ENCODE peak calls at places on chromosomes 3 and 15, in seven cellular contexts. V is fibroblast of pulmonary artery; E is hippocampal formation; Q is activated CD8-positive, alpha-beta memory T cell treated with anti-CD3 and anti-CD28 coated beads for 48 hours; Y is naive thymus-derived CD4-positive, alpha-beta T cell; U is fibroblast of the aortic adventitia; D is stimulated activated CD4-positive, alpha-beta T cell treated with anti-CD3 and anti-CD28 coated beads, Interleukin-12 subunit alpha, Interleukin-12 subunit beta, amount 100 ng/mL, for 48 hours. S is an unnamed sample.

GRCh38 chr3:18567293-18567692 is 142.2 kb upstream of the SATB1 start:
- DNase-seq in U (no peak), Q (no peak), V (no peak), Y (no peak), E (no peak), D (no peak), S (no peak)

GRCh38 chr3:131174752-131175151 is 148.1 kb downstream of the NEK11 start:
- DNase-seq in V (peak), D (no peak), E (no peak), Q (no peak), Y (peak), U (no peak), S (no peak)

GRCh38 chr3:123300572-123300971 is 98.8 kb downstream of the SEC22A start:
- DNase-seq in E (no peak), Q (no peak), V (no peak), D (no peak), Y (no peak), U (no peak), S (no peak)

GRCh38 chr3:70108072-70108471 is 108.5 kb downstream of the SAMMSON start:
- DNase-seq in E (no peak), U (peak), Y (no peak), V (peak), D (no peak), Q (no peak), S (no peak)

GRCh38 chr3:156477306-156477705 is 77.6 kb downstream of the SSR3 start:
- DNase-seq in Q (no peak), Y (no peak), E (no peak), V (peak), U (peak), D (no peak), S (no peak)

GRCh38 chr3:58528629-58529028 is 8.4 kb downstream of the ACOX2 start:
- DNase-seq in V (peak), E (no peak), Y (no peak), Q (no peak), D (no peak), U (peak), S (no peak)

GRCh38 chr3:53040361-53040820 is 5.5 kb downstream of the SFMBT1 start:
- DNase-seq in Q (no peak), V (no peak), Y (no peak), U (no peak), E (no peak), D (no peak), S (no peak)

GRCh38 chr3:187208159-187208558 is 10.9 kb downstream of the RTP1 start:
- DNase-seq in Y (no peak), Q (no peak), U (peak), D (no peak), E (no peak), V (peak), S (no peak)

GRCh38 chr3:134978658-134979057 is 183.6 kb downstream of the EPHB1 start:
- DNase-seq in E (no peak), Q (no peak), Y (no peak), U (no peak), V (no peak), D (no peak), S (no peak)

GRCh38 chr15:50791537-50791885 is 26.0 kb upstream of the SPPL2A start:
- DNase-seq in E (no peak), V (no peak), U (no peak), D (no peak), Y (no peak), Q (no peak), S (no peak)

GRCh38 chr3:14602804-14603644 is 48.5 kb upstream of the CCDC174 start:
- DNase-seq in U (no peak), V (no peak), D (no peak), Y (no peak), E (no peak), Q (no peak), S (no peak)

GRCh38 chr3:126450219-126450618 is 25.5 kb downstream of the ZXDC start:
- DNase-seq in D (no peak), E (no peak), U (no peak), V (no peak), Y (no peak), Q (no peak), S (no peak)

GRCh38 chr15:73985101-73985873 is 6.8 kb downstream of the STOML1 start:
- DNase-seq in U (peak), D (no peak), Q (no peak), E (no peak), V (no peak), Y (no peak), S (no peak)

GRCh38 chr15:98745650-98746374 is 97.5 kb downstream of the IGF1R start:
- DNase-seq in V (no peak), U (no peak), D (no peak), E (no peak), Y (no peak), Q (no peak), S (no peak)

GRCh38 chr3:129344540-129345220 is 66.0 kb downstream of the HMCES start:
- DNase-seq in E (no peak), U (no peak), D (no peak), V (peak), Y (no peak), Q (no peak), S (no peak)

GRCh38 chr3:51968883-51969674 is 1.8 kb upstream of the PCBP4 start:
- DNase-seq in Y (no peak), E (no peak), V (no peak), D (no peak), U (no peak), Q (no peak), S (no peak)

GRCh38 chr3:93931597-93932229 is 42.0 kb downstream of the PROS1 start:
- DNase-seq in D (no peak), E (no peak), Y (no peak), V (no peak), U (no peak), Q (no peak), S (no peak)

GRCh38 chr15:49855917-49856637 is 235.2 kb downstream of the DTWD1 start:
- DNase-seq in E (no peak), Y (no peak), V (peak), D (no peak), U (peak), Q (no peak), S (no peak)

GRCh38 chr15:83379574-83379973 is 67.6 kb upstream of the SH3GL3 start:
- DNase-seq in V (no peak), Y (no peak), E (no peak), Q (no peak), D (no peak), U (no peak), S (no peak)

GRCh38 chr15:74781673-74782595 is at the start of gene CSK:
- DNase-seq in E (peak), Q (peak), V (peak), Y (peak), U (peak), D (peak), S (no peak)

GRCh38 chr3:27655536-27655935 is 66.6 kb downstream of the EOMES start:
- DNase-seq in Q (no peak), V (no peak), D (no peak), E (no peak), U (no peak), Y (no peak), S (no peak)

GRCh38 chr3:147408180-147409105 is 722 bp upstream of the ZIC1 start:
- DNase-seq in U (no peak), V (no peak), Q (no peak), D (no peak), Y (no peak), E (no peak), S (no peak)

GRCh38 chr3:46239301-46239938 is 2.8 kb upstream of the CCR3 start:
- DNase-seq in Q (no peak), D (no peak), Y (no peak), E (no peak), U (no peak), V (no peak), S (no peak)

GRCh38 chr3:119647843-119648575 is 12.4 kb downstream of the POPDC2 start:
- DNase-seq in D (no peak), Y (no peak), Q (no peak), V (peak), U (peak), E (no peak), S (no peak)

GRCh38 chr15:31326729-31327673 is at the start of gene KLF13:
- DNase-seq in Q (no peak), D (peak), V (peak), E (peak), Y (no peak), U (peak), S (no peak)

S was measured in omental fat pad.